ENCODE peak calls at places on chromosomes 4 and X, in nine cellular contexts. V is SK-N-SH, I is upper lobe of right lung, Z is BJ, A is epithelial cell of esophagus, C is AG04449, N is fibroblast of mammary gland, W is upper lobe of left lung, U is bronchial epithelial cell. H is an unnamed sample.
A peak's percentile ranks its signal among the peaks of the same experiment; 100 is the strongest.

GRCh38 chr4:2803624-2804448 is 11.0 kb downstream of the SH3BP2 start:
- DNase-seq in V (no peak), I (peak; percentile 77), Z (no peak), A (peak; percentile 65), C (no peak), N (no peak), W (peak; percentile 81), U (peak; percentile 37), H (no peak)

GRCh38 chr4:155039162-155039561 is 169.3 kb upstream of the NPY2R start:
- DNase-seq in V (no peak), I (no peak), Z (no peak), A (no peak), C (no peak), N (no peak), W (no peak), U (no peak), H (no peak)

GRCh38 chr4:161573836-161574235 is 590.0 kb downstream of the FSTL5 start:
- DNase-seq in V (no peak), I (no peak), Z (no peak), A (peak; percentile 30), C (no peak), N (no peak), W (no peak), U (peak; percentile 11), H (no peak)

GRCh38 chr4:92477309-92477708 is 173.5 kb downstream of the GRID2 start:
- DNase-seq in V (no peak), I (no peak), Z (no peak), A (peak; percentile 15), C (no peak), N (no peak), W (no peak), U (peak; percentile 3), H (no peak)

GRCh38 chr4:151745727-151746231 is 15.0 kb downstream of the GATB start:
- DNase-seq in V (no peak), I (no peak), Z (peak; percentile 39), A (peak; percentile 33), C (no peak), N (peak; percentile 19), W (no peak), U (peak; percentile 49), H (no peak)

GRCh38 chr4:112857461-112857860 is 192.0 kb upstream of the ANK2 start:
- DNase-seq in V (no peak), I (no peak), Z (peak; percentile 90), A (peak; percentile 97), C (peak; percentile 77), N (peak; percentile 95), W (no peak), U (peak; percentile 99), H (no peak)

GRCh38 chr4:33722254-33722653 is 2522.1 kb downstream of the ARAP2 start:
- DNase-seq in V (no peak), I (no peak), Z (peak; percentile 79), A (no peak), C (peak; percentile 29), N (peak; percentile 87), W (no peak), U (no peak), H (no peak)

GRCh38 chrX:15877380-15877779 is 22.8 kb upstream of the AP1S2 start:
- DNase-seq in V (no peak), I (no peak), Z (no peak), A (no peak), C (no peak), N (peak; percentile 83), W (no peak), U (peak; percentile 12), H (no peak)

GRCh38 chr4:174534461-174534860 is 12.2 kb upstream of the HPGD start:
- DNase-seq in V (no peak), I (no peak), Z (no peak), A (no peak), C (no peak), N (no peak), W (no peak), U (no peak), H (no peak)

GRCh38 chrX:50691820-50692219 is 122.2 kb downstream of the SHROOM4 start:
- DNase-seq in V (peak; percentile 49), I (no peak), Z (no peak), A (peak; percentile 46), C (no peak), N (peak; percentile 54), W (no peak), U (peak; percentile 35), H (peak; percentile 48)

GRCh38 chr4:39883645-39884044 is 94.1 kb downstream of the PDS5A start:
- DNase-seq in V (no peak), I (no peak), Z (no peak), A (peak; percentile 38), C (no peak), N (peak; percentile 19), W (no peak), U (peak; percentile 2), H (no peak)

GRCh38 chr4:1082215-1083182 is 30.9 kb downstream of the RNF212 start:
- DNase-seq in V (no peak), I (peak; percentile 88), Z (no peak), A (peak; percentile 97), C (no peak), N (peak; percentile 82), W (peak; percentile 92), U (peak; percentile 98), H (no peak)

DNA sequence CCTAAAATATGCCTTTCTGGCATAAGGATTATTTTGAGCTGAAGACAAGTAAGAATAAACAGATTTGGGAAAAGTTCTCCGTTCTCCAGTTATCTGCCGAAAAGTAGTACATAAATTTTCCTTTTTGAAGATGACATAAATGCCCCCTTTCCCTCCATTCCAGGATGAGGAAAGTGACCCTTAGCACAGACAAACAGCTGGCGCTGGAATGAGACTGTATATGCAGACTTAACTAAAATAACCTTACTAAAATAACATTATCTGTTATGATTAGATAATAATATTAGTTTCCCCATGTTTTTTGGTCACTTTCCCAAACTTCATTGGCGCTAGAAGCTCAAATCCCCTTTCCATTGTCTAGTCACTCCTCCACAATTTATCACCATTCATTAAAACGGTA is 21.5 kb downstream of the PDGFC start:
- DNase-seq in V (no peak), I (no peak), Z (no peak), A (no peak), C (no peak), N (no peak), W (no peak), U (no peak), H (no peak)
- TF ChIP-seq CTCF in V (no peak), I (no peak), Z (no peak), A (no peak), C (no peak), N (no peak), W (no peak), U (no peak), H (no peak)

GRCh38 chr4:23889368-23889767 is 479 bp downstream of the PPARGC1A start:
- DNase-seq in V (no peak), I (no peak), Z (no peak), A (no peak), C (no peak), N (no peak), W (no peak), U (no peak), H (no peak)

GRCh38 chr4:23890369-23891063 is 669 bp upstream of the PPARGC1A start:
- DNase-seq in V (no peak), I (no peak), Z (no peak), A (no peak), C (no peak), N (no peak), W (no peak), U (no peak), H (no peak)

GRCh38 chr4:23888421-23889319 is 1.2 kb downstream of the PPARGC1A start:
- DNase-seq in V (peak; percentile 66), I (no peak), Z (no peak), A (peak; percentile 28), C (no peak), N (peak; percentile 59), W (no peak), U (peak; percentile 57), H (no peak)

GRCh38 chr4:23889814-23890269 is at the start of gene PPARGC1A:
- DNase-seq in V (peak; percentile 11), I (peak; percentile 68), Z (no peak), A (peak; percentile 40), C (no peak), N (peak; percentile 62), W (peak; percentile 86), U (no peak), H (peak; percentile 1)

GRCh38 chr4:23891064-23891421 is 1.2 kb upstream of the PPARGC1A start:
- DNase-seq in V (no peak), I (no peak), Z (no peak), A (no peak), C (no peak), N (no peak), W (no peak), U (no peak), H (no peak)
- H3K4me3 ChIP-seq in V (no peak overlapping the region), I (peak overlapping the region; percentile 55), Z (no peak overlapping the region), A (no peak overlapping the region), C (no peak overlapping the region), N (no peak overlapping the region), W (no peak overlapping the region), U (no peak overlapping the region), H (no peak overlapping the region)

DNA sequence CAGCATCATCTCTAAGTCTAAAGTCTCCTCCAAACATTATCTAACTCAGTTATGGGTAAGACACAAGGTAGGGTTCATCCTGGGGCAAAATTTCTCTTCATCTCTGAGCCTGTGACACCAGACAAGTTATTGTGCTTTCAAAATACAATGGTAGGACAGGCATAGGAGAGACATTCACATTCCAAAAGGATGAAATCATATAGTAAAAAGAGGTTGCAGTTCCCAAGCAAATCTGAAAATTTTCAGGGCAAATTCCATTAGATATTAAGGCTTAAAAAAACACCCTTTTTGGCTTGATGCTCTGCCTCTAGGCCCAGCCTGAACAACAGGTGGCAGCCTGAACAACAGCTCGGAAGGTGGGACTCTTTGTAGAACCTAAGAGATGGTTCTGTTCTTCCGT is 448.3 kb upstream of the SLIT2 start:
- DNase-seq in V (no peak), I (no peak), Z (no peak), A (no peak), C (no peak), N (no peak), W (no peak), U (no peak), H (no peak)
- TF ChIP-seq CTCF in V (no peak), I (no peak), Z (no peak), A (no peak), C (no peak), N (no peak), W (no peak), U (no peak), H (no peak)

GRCh38 chr4:142402925-142403324 is 443.2 kb downstream of the INPP4B start:
- DNase-seq in V (no peak), I (no peak), Z (no peak), A (peak; percentile 85), C (no peak), N (peak; percentile 55), W (no peak), U (peak; percentile 67), H (no peak)

GRCh38 chr4:142405021-142405991 is 440.8 kb downstream of the INPP4B start:
- DNase-seq in V (no peak), I (no peak), Z (peak; percentile 77), A (peak; percentile 95), C (no peak), N (peak; percentile 74), W (peak; percentile 47), U (peak; percentile 98), H (peak; percentile 78)

GRCh38 chr4:142402156-142402555 is 443.9 kb downstream of the INPP4B start:
- DNase-seq in V (no peak), I (no peak), Z (no peak), A (no peak), C (no peak), N (peak; percentile 47), W (no peak), U (no peak), H (no peak)

GRCh38 chr4:142406051-142406549 is 440.0 kb downstream of the INPP4B start:
- DNase-seq in V (no peak), I (no peak), Z (no peak), A (peak; percentile 69), C (no peak), N (no peak), W (no peak), U (peak; percentile 77), H (peak; percentile 19)

GRCh38 chr4:142404191-142404611 is 441.9 kb downstream of the INPP4B start:
- DNase-seq in V (no peak), I (no peak), Z (no peak), A (peak; percentile 77), C (no peak), N (peak; percentile 85), W (no peak), U (peak; percentile 85), H (no peak)
- H3K4me3 ChIP-seq in V (no peak overlapping the region), I (peak overlapping the region; percentile 50), Z (peak overlapping the region; percentile 42), A (peak overlapping the region; percentile 66), C (peak overlapping the region; percentile 64), N (peak overlapping the region; percentile 63), W (no peak overlapping the region), U (peak overlapping the region; percentile 46), H (peak overlapping the region; percentile 56)